ENCODE peak calls at places on chromosome 16, in five cellular contexts. One of them, this sample, is unnamed.

GRCh38 chr16:51648521-51648920 is 497.5 kb upstream of the SALL1 start:
- DNase-seq in stomach: no peak
- DNase-seq in RPMI7951: peak
- DNase-seq in hypothalamus: no peak
- DNase-seq in putamen: no peak
- DNase-seq in this sample: no peak

GRCh38 chr16:60991886-60992285 is 1044.4 kb downstream of the CDH8 start:
- DNase-seq in stomach: no peak
- DNase-seq in RPMI7951: no peak
- DNase-seq in hypothalamus: no peak
- DNase-seq in putamen: no peak
- DNase-seq in this sample: no peak

GRCh38 chr16:72291121-72291520 is 119.2 kb upstream of the PMFBP1 start:
- DNase-seq in stomach: no peak
- DNase-seq in RPMI7951: peak
- DNase-seq in hypothalamus: no peak
- DNase-seq in putamen: no peak
- DNase-seq in this sample: no peak

GRCh38 chr16:81442220-81442908 is 2.2 kb upstream of the CMIP start:
- DNase-seq in stomach: no peak
- DNase-seq in RPMI7951: no peak
- DNase-seq in hypothalamus: no peak
- DNase-seq in putamen: no peak
- DNase-seq in this sample: no peak

GRCh38 chr16:57277586-57277985 is 6.9 kb downstream of the PLLP start:
- DNase-seq in stomach: no peak
- DNase-seq in RPMI7951: peak
- DNase-seq in hypothalamus: no peak
- DNase-seq in putamen: no peak
- DNase-seq in this sample: no peak

GRCh38 chr16:17408955-17409441 is 61.8 kb downstream of the XYLT1 start:
- DNase-seq in stomach: no peak
- DNase-seq in RPMI7951: no peak
- DNase-seq in hypothalamus: no peak
- DNase-seq in putamen: no peak
- DNase-seq in this sample: no peak

GRCh38 chr16:66103245-66103644 is 263.2 kb upstream of the CDH5 start:
- DNase-seq in stomach: no peak
- DNase-seq in RPMI7951: no peak
- DNase-seq in hypothalamus: no peak
- DNase-seq in putamen: no peak
- DNase-seq in this sample: no peak

GRCh38 chr16:10965440-10966039 is 21.2 kb downstream of the CLEC16A start:
- DNase-seq in stomach: no peak
- DNase-seq in RPMI7951: no peak
- DNase-seq in hypothalamus: no peak
- DNase-seq in putamen: no peak
- DNase-seq in this sample: no peak

GRCh38 chr16:51243836-51244483 is 92.9 kb upstream of the SALL1 start:
- DNase-seq in stomach: peak
- DNase-seq in RPMI7951: peak
- DNase-seq in hypothalamus: no peak
- DNase-seq in putamen: no peak
- DNase-seq in this sample: no peak

GRCh38 chr16:19809693-19810092 is 75.0 kb downstream of the GPRC5B start:
- DNase-seq in stomach: no peak
- DNase-seq in RPMI7951: no peak
- DNase-seq in hypothalamus: no peak
- DNase-seq in putamen: no peak
- DNase-seq in this sample: no peak

GRCh38 chr16:11613381-11614303 is 26.9 kb upstream of the LITAF start:
- DNase-seq in stomach: peak
- DNase-seq in RPMI7951: no peak
- DNase-seq in hypothalamus: no peak
- DNase-seq in putamen: no peak
- DNase-seq in this sample: peak

GRCh38 chr16:54493076-54493475 is 206.5 kb upstream of the IRX3 start:
- DNase-seq in stomach: no peak
- DNase-seq in RPMI7951: peak
- DNase-seq in hypothalamus: no peak
- DNase-seq in putamen: no peak
- DNase-seq in this sample: no peak

This sample was measured in Ammon's horn.